ENCODE peak calls at places on chromosomes 7 and 10, in nine cellular contexts. One of them, this sample, is unnamed.
A peak's percentile ranks its signal among the peaks of the same experiment; 100 is the strongest.

GRCh38 chr10:80684217-80684616 is 146.5 kb downstream of the SH2D4B start:
- DNase-seq in tibial nerve: no peak
- DNase-seq in A549: peak; percentile 48
- DNase-seq in breast epithelium: no peak
- DNase-seq in heart left ventricle: no peak
- DNase-seq in H54: no peak
- DNase-seq in ovary: no peak
- DNase-seq in suprapubic skin: no peak
- DNase-seq in prostate gland: no peak
- DNase-seq in this sample: peak; percentile 59

GRCh38 chr7:123979876-123980275 is 53.0 kb downstream of the TMEM229A start:
- DNase-seq in tibial nerve: no peak
- DNase-seq in A549: no peak
- DNase-seq in breast epithelium: no peak
- DNase-seq in heart left ventricle: no peak
- DNase-seq in H54: no peak
- DNase-seq in ovary: no peak
- DNase-seq in suprapubic skin: no peak
- DNase-seq in prostate gland: no peak
- DNase-seq in this sample: no peak

GRCh38 chr10:103077491-103078308 is 115.4 kb downstream of the NT5C2 start:
- DNase-seq in tibial nerve: no peak
- DNase-seq in A549: no peak
- DNase-seq in breast epithelium: no peak
- DNase-seq in heart left ventricle: no peak
- DNase-seq in H54: no peak
- DNase-seq in ovary: no peak
- DNase-seq in suprapubic skin: no peak
- DNase-seq in prostate gland: no peak
- DNase-seq in this sample: no peak

GRCh38 chr10:102352066-102352715 is 43.3 kb upstream of the NFKB2 start:
- DNase-seq in tibial nerve: no peak
- DNase-seq in A549: peak; percentile 68
- DNase-seq in breast epithelium: no peak
- DNase-seq in heart left ventricle: peak; percentile 44
- DNase-seq in H54: peak; percentile 39
- DNase-seq in ovary: peak; percentile 50
- DNase-seq in suprapubic skin: no peak
- DNase-seq in prostate gland: peak; percentile 35
- DNase-seq in this sample: peak; percentile 66

GRCh38 chr10:52056296-52056695 is 257.8 kb upstream of the DKK1 start:
- DNase-seq in tibial nerve: no peak
- DNase-seq in A549: no peak
- DNase-seq in breast epithelium: no peak
- DNase-seq in heart left ventricle: no peak
- DNase-seq in H54: no peak
- DNase-seq in ovary: no peak
- DNase-seq in suprapubic skin: no peak
- DNase-seq in prostate gland: no peak
- DNase-seq in this sample: no peak

GRCh38 chr10:133259603-133259992 is 17.1 kb downstream of the ADAM8 start:
- DNase-seq in tibial nerve: no peak
- DNase-seq in A549: no peak
- DNase-seq in breast epithelium: no peak
- DNase-seq in heart left ventricle: no peak
- DNase-seq in H54: peak; percentile 49
- DNase-seq in ovary: no peak
- DNase-seq in suprapubic skin: no peak
- DNase-seq in prostate gland: no peak
- DNase-seq in this sample: no peak

GRCh38 chr7:34165927-34166550 is 260.7 kb downstream of the BMPER start:
- DNase-seq in tibial nerve: no peak
- DNase-seq in A549: peak; percentile 37
- DNase-seq in breast epithelium: no peak
- DNase-seq in heart left ventricle: no peak
- DNase-seq in H54: peak; percentile 30
- DNase-seq in ovary: no peak
- DNase-seq in suprapubic skin: no peak
- DNase-seq in prostate gland: no peak
- DNase-seq in this sample: peak; percentile 12

GRCh38 chr10:88392222-88392621 is 190.9 kb downstream of the RNLS start:
- DNase-seq in tibial nerve: no peak
- DNase-seq in A549: no peak
- DNase-seq in breast epithelium: no peak
- DNase-seq in heart left ventricle: no peak
- DNase-seq in H54: no peak
- DNase-seq in ovary: no peak
- DNase-seq in suprapubic skin: no peak
- DNase-seq in prostate gland: no peak
- DNase-seq in this sample: no peak

GRCh38 chr10:102678842-102679289 is 34.6 kb downstream of the TRIM8 start:
- DNase-seq in tibial nerve: peak; percentile 53
- DNase-seq in A549: peak; percentile 50
- DNase-seq in breast epithelium: no peak
- DNase-seq in heart left ventricle: peak; percentile 75
- DNase-seq in H54: peak; percentile 60
- DNase-seq in ovary: peak; percentile 82
- DNase-seq in suprapubic skin: peak; percentile 65
- DNase-seq in prostate gland: peak; percentile 49
- DNase-seq in this sample: peak; percentile 77

GRCh38 chr10:22803201-22803895 is 89.0 kb upstream of the PIP4K2A start:
- DNase-seq in tibial nerve: no peak
- DNase-seq in A549: no peak
- DNase-seq in breast epithelium: no peak
- DNase-seq in heart left ventricle: no peak
- DNase-seq in H54: no peak
- DNase-seq in ovary: no peak
- DNase-seq in suprapubic skin: no peak
- DNase-seq in prostate gland: no peak
- DNase-seq in this sample: no peak

GRCh38 chr10:50322075-50322474 is 70.8 kb upstream of the ASAH2 start:
- DNase-seq in tibial nerve: no peak
- DNase-seq in A549: peak; percentile 22
- DNase-seq in breast epithelium: no peak
- DNase-seq in heart left ventricle: no peak
- DNase-seq in H54: no peak
- DNase-seq in ovary: no peak
- DNase-seq in suprapubic skin: no peak
- DNase-seq in prostate gland: no peak
- DNase-seq in this sample: peak; percentile 80

GRCh38 chr10:108392286-108392685 is 1227.8 kb upstream of the SORCS1 start:
- DNase-seq in tibial nerve: no peak
- DNase-seq in A549: no peak
- DNase-seq in breast epithelium: no peak
- DNase-seq in heart left ventricle: no peak
- DNase-seq in H54: no peak
- DNase-seq in ovary: no peak
- DNase-seq in suprapubic skin: no peak
- DNase-seq in prostate gland: no peak
- DNase-seq in this sample: no peak

GRCh38 chr7:80900583-80901576 is 18.0 kb downstream of the SEMA3C start:
- DNase-seq in tibial nerve: no peak
- DNase-seq in A549: no peak
- DNase-seq in breast epithelium: no peak
- DNase-seq in heart left ventricle: no peak
- DNase-seq in H54: no peak
- DNase-seq in ovary: no peak
- DNase-seq in suprapubic skin: no peak
- DNase-seq in prostate gland: no peak
- DNase-seq in this sample: no peak

GRCh38 chr10:113304726-113305125 is 248.1 kb upstream of the HABP2 start:
- DNase-seq in tibial nerve: no peak
- DNase-seq in A549: no peak
- DNase-seq in breast epithelium: no peak
- DNase-seq in heart left ventricle: no peak
- DNase-seq in H54: no peak
- DNase-seq in ovary: no peak
- DNase-seq in suprapubic skin: no peak
- DNase-seq in prostate gland: no peak
- DNase-seq in this sample: no peak

GRCh38 chr7:106217089-106217542 is 67.7 kb downstream of the NAMPT start:
- DNase-seq in tibial nerve: peak; percentile 18
- DNase-seq in A549: peak; percentile 64
- DNase-seq in breast epithelium: peak; percentile 30
- DNase-seq in heart left ventricle: peak; percentile 48
- DNase-seq in H54: peak; percentile 38
- DNase-seq in ovary: peak; percentile 86
- DNase-seq in suprapubic skin: peak; percentile 85
- DNase-seq in prostate gland: peak; percentile 89
- DNase-seq in this sample: no peak

GRCh38 chr7:44066494-44067063 is 1.2 kb upstream of the PGAM2 start:
- DNase-seq in tibial nerve: no peak
- DNase-seq in A549: no peak
- DNase-seq in breast epithelium: no peak
- DNase-seq in heart left ventricle: no peak
- DNase-seq in H54: no peak
- DNase-seq in ovary: peak; percentile 42
- DNase-seq in suprapubic skin: peak; percentile 64
- DNase-seq in prostate gland: no peak
- DNase-seq in this sample: no peak

GRCh38 chr7:44063894-44064651 is 1.3 kb downstream of the PGAM2 start:
- DNase-seq in tibial nerve: no peak
- DNase-seq in A549: no peak
- DNase-seq in breast epithelium: no peak
- DNase-seq in heart left ventricle: peak; percentile 47
- DNase-seq in H54: no peak
- DNase-seq in ovary: peak; percentile 45
- DNase-seq in suprapubic skin: peak; percentile 64
- DNase-seq in prostate gland: no peak
- DNase-seq in this sample: no peak

GRCh38 chr7:44064791-44065430 is 456 bp downstream of the PGAM2 start:
- DNase-seq in tibial nerve: no peak
- DNase-seq in A549: no peak
- DNase-seq in breast epithelium: no peak
- DNase-seq in heart left ventricle: no peak
- DNase-seq in H54: no peak
- DNase-seq in ovary: peak; percentile 50
- DNase-seq in suprapubic skin: peak; percentile 59
- DNase-seq in prostate gland: no peak
- DNase-seq in this sample: no peak

GRCh38 chr7:44066111-44066460 is 719 bp upstream of the PGAM2 start:
- DNase-seq in tibial nerve: no peak
- DNase-seq in A549: no peak
- DNase-seq in breast epithelium: no peak
- DNase-seq in heart left ventricle: no peak
- DNase-seq in H54: no peak
- DNase-seq in ovary: no peak
- DNase-seq in suprapubic skin: peak; percentile 55
- DNase-seq in prostate gland: no peak
- DNase-seq in this sample: no peak

GRCh38 chr7:44065431-44066110 is at the start of gene PGAM2:
- DNase-seq in tibial nerve: no peak
- DNase-seq in A549: no peak
- DNase-seq in breast epithelium: no peak
- DNase-seq in heart left ventricle: peak; percentile 87
- DNase-seq in H54: no peak
- DNase-seq in ovary: peak; percentile 57
- DNase-seq in suprapubic skin: peak; percentile 62
- DNase-seq in prostate gland: no peak
- DNase-seq in this sample: no peak
- TF ChIP-seq POLR2A in tibial nerve: no peak
- TF ChIP-seq POLR2A in A549: peak; percentile 7
- TF ChIP-seq POLR2A in breast epithelium: no peak
- TF ChIP-seq POLR2A in heart left ventricle: no peak
- TF ChIP-seq POLR2A in H54: peak; percentile 15
- TF ChIP-seq POLR2A in ovary: no peak
- TF ChIP-seq POLR2A in suprapubic skin: no peak
- TF ChIP-seq POLR2A in prostate gland: no peak
- TF ChIP-seq POLR2A in this sample: no peak

GRCh38 chr10:4061441-4061951 is 276.5 kb upstream of the KLF6 start:
- DNase-seq in tibial nerve: peak; percentile 44
- DNase-seq in A549: no peak
- DNase-seq in breast epithelium: peak; percentile 46
- DNase-seq in heart left ventricle: peak; percentile 25
- DNase-seq in H54: no peak
- DNase-seq in ovary: peak; percentile 60
- DNase-seq in suprapubic skin: peak; percentile 94
- DNase-seq in prostate gland: peak; percentile 97
- DNase-seq in this sample: no peak
- TF ChIP-seq POLR2A in tibial nerve: no peak
- TF ChIP-seq POLR2A in A549: no peak
- TF ChIP-seq POLR2A in breast epithelium: no peak
- TF ChIP-seq POLR2A in heart left ventricle: no peak
- TF ChIP-seq POLR2A in H54: no peak
- TF ChIP-seq POLR2A in ovary: no peak
- TF ChIP-seq POLR2A in suprapubic skin: peak; percentile 3
- TF ChIP-seq POLR2A in prostate gland: no peak
- TF ChIP-seq POLR2A in this sample: no peak

DNA sequence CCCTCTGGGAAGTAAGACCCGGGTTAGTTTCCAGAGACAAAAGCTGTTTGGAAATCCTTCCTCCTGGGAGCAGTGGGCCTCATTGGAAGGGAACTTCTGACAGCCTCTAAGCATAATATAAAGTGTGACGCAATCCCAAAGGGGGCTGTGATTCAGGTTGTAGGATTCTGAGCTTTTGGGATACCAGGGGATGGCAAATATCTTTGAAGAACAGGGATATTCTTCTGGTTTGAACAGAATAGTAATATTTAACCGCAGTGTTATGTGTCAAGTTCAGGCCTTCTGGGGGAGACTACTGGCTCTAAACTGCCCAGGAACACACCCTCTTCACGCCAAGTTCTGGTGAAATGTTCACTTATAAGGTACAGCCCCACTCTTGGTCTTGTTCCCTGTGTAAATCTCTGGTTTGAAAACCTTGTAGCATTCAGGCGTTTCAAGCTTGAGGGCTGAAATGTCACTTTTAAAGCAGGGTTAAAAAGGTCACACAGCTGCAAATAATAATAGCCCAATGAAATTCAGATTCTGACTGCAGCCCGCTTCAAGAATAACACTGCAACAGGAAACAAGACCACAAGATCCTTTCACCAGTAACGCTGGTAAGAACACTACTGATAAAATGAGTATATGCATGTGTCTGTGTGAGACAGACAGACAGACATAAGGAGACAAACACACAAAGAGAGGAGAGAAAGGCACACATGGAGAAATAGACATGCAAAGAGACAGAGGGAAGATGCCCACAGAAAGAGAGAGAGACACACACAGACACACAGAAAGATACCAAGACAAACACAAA is 69.0 kb downstream of the CREB5 start:
- DNase-seq in tibial nerve: no peak
- DNase-seq in A549: no peak
- DNase-seq in breast epithelium: no peak
- DNase-seq in heart left ventricle: no peak
- DNase-seq in H54: no peak
- DNase-seq in ovary: no peak
- DNase-seq in suprapubic skin: no peak
- DNase-seq in prostate gland: no peak
- DNase-seq in this sample: no peak
- TF ChIP-seq POLR2A in tibial nerve: no peak
- TF ChIP-seq POLR2A in A549: no peak
- TF ChIP-seq POLR2A in breast epithelium: no peak
- TF ChIP-seq POLR2A in heart left ventricle: no peak
- TF ChIP-seq POLR2A in H54: no peak
- TF ChIP-seq POLR2A in ovary: no peak
- TF ChIP-seq POLR2A in suprapubic skin: no peak
- TF ChIP-seq POLR2A in prostate gland: no peak
- TF ChIP-seq POLR2A in this sample: no peak

DNA sequence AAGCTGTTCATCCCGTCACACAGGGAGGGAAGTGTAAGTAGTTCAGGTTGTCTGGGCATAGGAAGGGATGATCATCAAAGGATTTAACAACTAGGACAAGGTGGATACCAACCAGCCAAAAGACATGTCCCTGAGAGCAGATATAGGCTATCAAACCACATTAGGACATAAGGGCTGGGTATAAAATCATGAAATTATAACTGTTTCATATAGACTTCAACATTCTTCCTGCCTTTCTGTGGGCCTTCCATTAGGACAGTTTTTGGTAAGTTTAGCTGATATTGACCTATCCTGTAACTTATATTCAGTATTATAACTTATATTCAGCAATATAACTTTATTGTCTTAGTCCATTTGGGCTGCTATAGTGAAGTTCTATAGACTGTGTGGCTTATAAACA is 190.9 kb downstream of the PAXIP1 start:
- DNase-seq in tibial nerve: no peak
- DNase-seq in A549: no peak
- DNase-seq in breast epithelium: no peak
- DNase-seq in heart left ventricle: no peak
- DNase-seq in H54: no peak
- DNase-seq in ovary: no peak
- DNase-seq in suprapubic skin: no peak
- DNase-seq in prostate gland: no peak
- DNase-seq in this sample: no peak
- TF ChIP-seq POLR2A in tibial nerve: no peak
- TF ChIP-seq POLR2A in A549: no peak
- TF ChIP-seq POLR2A in breast epithelium: no peak
- TF ChIP-seq POLR2A in heart left ventricle: no peak
- TF ChIP-seq POLR2A in H54: no peak
- TF ChIP-seq POLR2A in ovary: no peak
- TF ChIP-seq POLR2A in suprapubic skin: no peak
- TF ChIP-seq POLR2A in prostate gland: no peak
- TF ChIP-seq POLR2A in this sample: no peak

This sample was measured in erythroblast.